ENCODE peak calls at places on chromosomes 1 and 21, in five cellular contexts. Y, P, H, Q and O are unnamed samples.
A peak's percentile ranks its signal among the peaks of the same experiment; 100 is the strongest.

GRCh38 chr21:36423772-36424433 is 38.7 kb downstream of the CHAF1B start:
- DNase-seq in Y (no peak), P (no peak), H (no peak), Q (no peak), O (no peak)

GRCh38 chr1:165324050-165324449 is 32.5 kb downstream of the LMX1A start:
- DNase-seq in Y (no peak), P (no peak), H (no peak), Q (no peak), O (no peak)

GRCh38 chr1:220001095-220001501 is 45.2 kb downstream of the EPRS1 start:
- DNase-seq in Y (no peak), P (no peak), H (no peak), Q (no peak), O (no peak)

GRCh38 chr1:209927466-209927865 is 10.6 kb upstream of the SYT14 start:
- DNase-seq in Y (no peak), P (no peak), H (no peak), Q (peak; percentile 0), O (no peak)

GRCh38 chr21:33207471-33208149 is 22.1 kb upstream of the IFNAR2 start:
- DNase-seq in Y (no peak), P (no peak), H (no peak), Q (no peak), O (no peak)

GRCh38 chr21:36097427-36098230 is 27.8 kb downstream of the CBR1 start:
- DNase-seq in Y (no peak), P (no peak), H (no peak), Q (peak; percentile 64), O (peak; percentile 48)

GRCh38 chr1:154179951-154180687 is 11.8 kb downstream of the TPM3 start:
- DNase-seq in Y (no peak), P (no peak), H (no peak), Q (no peak), O (no peak)

GRCh38 chr1:85611390-85611789 is 30.8 kb downstream of the CCN1 start:
- DNase-seq in Y (no peak), P (peak; percentile 95), H (peak; percentile 82), Q (peak; percentile 43), O (peak; percentile 58)

GRCh38 chr1:52917156-52917555 is 4.4 kb downstream of the ECHDC2 start:
- DNase-seq in Y (no peak), P (no peak), H (no peak), Q (no peak), O (no peak)

GRCh38 chr1:152926091-152926490 is 17.7 kb downstream of the IVL start:
- DNase-seq in Y (no peak), P (peak; percentile 40), H (peak; percentile 37), Q (peak; percentile 78), O (peak; percentile 70)

GRCh38 chr1:175984813-175985212 is 222.3 kb downstream of the COP1 start:
- DNase-seq in Y (no peak), P (no peak), H (no peak), Q (no peak), O (no peak)

GRCh38 chr1:7633521-7634245 is 137.4 kb upstream of the VAMP3 start:
- DNase-seq in Y (no peak), P (no peak), H (no peak), Q (no peak), O (no peak)

GRCh38 chr1:21628798-21629393 is 40.3 kb downstream of the RAP1GAP start:
- DNase-seq in Y (no peak), P (no peak), H (no peak), Q (no peak), O (no peak)

GRCh38 chr1:31761883-31762282 is 2.3 kb downstream of the ADGRB2 start:
- DNase-seq in Y (no peak), P (peak; percentile 66), H (peak; percentile 17), Q (peak; percentile 50), O (no peak)

GRCh38 chr1:114551400-114551799 is 30.0 kb downstream of the BCAS2 start:
- DNase-seq in Y (no peak), P (no peak), H (no peak), Q (no peak), O (no peak)

GRCh38 chr21:27802816-27803475 is 836.1 kb upstream of the ADAMTS5 start:
- DNase-seq in Y (peak; percentile 38), P (peak; percentile 60), H (no peak), Q (peak; percentile 70), O (no peak)

GRCh38 chr1:207891148-207891547 is 19.8 kb downstream of the CD34 start:
- DNase-seq in Y (no peak), P (no peak), H (no peak), Q (no peak), O (no peak)

GRCh38 chr1:234887026-234887910 is 241.4 kb downstream of the TOMM20 start:
- DNase-seq in Y (peak; percentile 71), P (peak; percentile 82), H (no peak), Q (no peak), O (peak; percentile 30)

GRCh38 chr1:51616903-51617708 is at the start of gene OSBPL9:
- DNase-seq in Y (peak; percentile 87), P (peak; percentile 90), H (no peak), Q (peak; percentile 85), O (peak; percentile 75)

GRCh38 chr1:38090796-38091195 is 44.2 kb upstream of the POU3F1 start:
- DNase-seq in Y (no peak), P (no peak), H (no peak), Q (no peak), O (no peak)

GRCh38 chr1:38089712-38090360 is 43.2 kb upstream of the POU3F1 start:
- DNase-seq in Y (no peak), P (no peak), H (no peak), Q (no peak), O (no peak)

GRCh38 chr1:38087676-38088075 is 41.1 kb upstream of the POU3F1 start:
- DNase-seq in Y (no peak), P (no peak), H (no peak), Q (no peak), O (no peak)

GRCh38 chr1:38085666-38086305 is 39.2 kb upstream of the POU3F1 start:
- DNase-seq in Y (no peak), P (no peak), H (no peak), Q (no peak), O (no peak)

GRCh38 chr1:38088366-38088765 is 41.8 kb upstream of the POU3F1 start:
- DNase-seq in Y (no peak), P (no peak), H (no peak), Q (no peak), O (no peak)
- TF ChIP-seq CTCF in Y (no peak), P (no peak), H (no peak), Q (no peak), O (no peak)

GRCh38 chr1:248402748-248403147 is at the start of gene OR2T1:
- DNase-seq in Y (no peak), P (no peak), H (no peak), Q (no peak), O (no peak)

GRCh38 chr1:248406721-248407692 is 4.2 kb downstream of the OR2T1 start:
- DNase-seq in Y (no peak), P (no peak), H (no peak), Q (no peak), O (no peak)

DNA sequence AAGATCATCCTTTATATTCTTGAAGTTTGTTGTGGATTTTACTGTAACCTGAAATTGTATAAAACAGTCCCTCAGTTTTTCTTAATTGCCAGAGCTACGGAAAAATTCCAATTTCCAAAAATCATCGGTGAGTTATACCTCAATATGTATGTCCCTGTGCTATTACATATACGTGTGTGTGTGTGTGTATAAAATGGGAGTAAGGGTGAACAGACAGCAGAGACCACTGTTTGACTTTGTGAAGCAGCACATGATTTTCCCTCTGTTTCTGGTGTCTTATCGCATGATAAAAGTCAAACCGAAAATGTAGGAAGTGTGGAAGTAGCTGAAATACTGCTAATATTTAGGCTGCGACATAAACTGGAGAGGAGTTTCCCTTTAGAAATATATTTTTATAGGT is 1.2 kb downstream of the OR2T1 start:
- DNase-seq in Y (no peak), P (no peak), H (no peak), Q (no peak), O (peak; percentile 19)
- TF ChIP-seq CTCF in Y (no peak), P (no peak), H (no peak), Q (peak; percentile 52), O (no peak)

DNA sequence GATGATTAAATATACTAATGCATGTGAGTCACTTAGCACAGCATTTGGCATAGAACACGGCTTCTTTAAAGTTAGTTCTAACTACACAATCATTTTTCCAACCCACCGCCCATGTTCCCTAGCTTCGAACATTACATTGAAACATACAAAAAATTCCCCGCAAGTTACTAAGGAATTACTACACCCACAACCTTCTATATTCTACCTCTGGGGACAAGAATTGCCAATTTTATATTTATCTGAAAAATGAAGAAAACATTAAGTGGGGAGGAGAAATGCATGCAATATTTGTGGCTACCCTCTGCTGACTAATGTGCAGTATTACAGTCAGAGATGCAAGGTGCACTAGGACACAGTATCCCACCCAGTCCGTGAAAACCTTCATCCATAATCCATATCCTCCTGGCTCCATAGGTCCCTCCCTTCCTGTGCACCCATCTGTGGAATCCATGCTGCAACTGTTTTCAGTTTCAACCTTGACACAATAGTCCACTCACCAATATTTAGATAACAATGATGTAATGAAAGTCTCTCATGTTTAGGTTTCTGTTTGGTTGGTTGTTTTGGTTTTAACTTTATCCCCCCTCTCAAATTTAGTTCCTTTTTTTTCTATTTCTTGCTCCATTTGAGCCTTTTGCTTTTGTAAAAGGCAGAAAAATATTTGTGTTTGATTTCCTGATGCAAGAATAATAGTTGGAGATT is 31.6 kb downstream of the RGS5 start:
- DNase-seq in Y (no peak), P (peak; percentile 75), H (no peak), Q (peak; percentile 64), O (no peak)
- TF ChIP-seq CTCF in Y (peak; percentile 53), P (peak; percentile 79), H (peak; percentile 46), Q (peak; percentile 84), O (peak; percentile 25)

GRCh38 chr1:83834621-83835264 is 164.2 kb downstream of the TTLL7 start:
- DNase-seq in Y (no peak), P (no peak), H (no peak), Q (no peak), O (no peak)
- TF ChIP-seq CTCF in Y (peak; percentile 31), P (no peak), H (no peak), Q (peak; percentile 19), O (no peak)

DNA sequence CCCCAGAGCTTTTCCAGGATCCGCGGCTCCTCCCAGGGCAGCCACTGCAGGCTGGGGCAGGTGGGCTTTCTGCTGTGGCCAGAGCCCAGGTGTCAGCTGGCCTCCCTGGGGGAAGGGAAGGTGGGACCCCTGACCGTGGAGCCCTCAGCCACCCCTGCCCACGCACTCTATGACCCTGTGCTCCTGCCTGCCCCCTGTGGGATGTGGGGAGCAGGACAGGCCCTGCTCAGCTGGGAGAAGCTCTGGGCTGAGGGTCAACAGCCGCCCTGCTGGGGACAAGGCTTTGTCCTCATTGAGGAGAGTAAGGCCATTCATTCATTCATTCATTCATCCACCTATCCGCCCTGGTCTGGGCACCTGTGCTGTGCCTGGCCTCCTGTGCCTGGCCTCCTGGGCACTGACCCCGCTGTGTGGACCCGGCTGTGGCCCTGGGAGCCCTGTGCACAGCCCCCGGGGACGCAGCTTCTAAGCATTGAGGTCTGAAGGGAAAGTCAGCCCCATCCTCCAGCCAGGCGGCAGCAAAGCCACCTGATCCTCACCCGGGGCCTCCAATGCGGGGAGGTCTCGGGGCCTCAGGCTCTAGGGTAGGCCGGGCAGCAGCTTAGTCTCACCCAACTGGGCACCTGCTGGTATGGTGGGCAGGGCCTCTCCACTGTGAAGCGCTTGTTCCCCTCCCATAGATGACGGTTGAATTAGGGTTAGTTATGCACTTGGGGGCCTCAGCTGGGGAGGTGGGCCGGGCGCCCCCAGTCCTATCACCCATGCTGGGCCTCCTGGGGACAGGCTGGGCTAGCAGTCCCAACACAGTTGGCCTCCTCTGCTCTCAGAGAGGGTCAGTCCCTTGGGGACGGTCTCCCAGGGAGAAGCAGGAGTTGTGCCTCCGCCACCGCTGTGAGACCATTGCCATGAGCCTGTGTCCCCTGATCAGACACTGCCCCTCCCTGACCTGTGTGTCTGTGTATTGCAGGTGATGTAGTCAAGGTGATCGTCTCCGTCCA is 6.0 kb downstream of the TNFRSF14 start:
- DNase-seq in Y (no peak), P (no peak), H (no peak), Q (no peak), O (no peak)
- TF ChIP-seq CTCF in Y (peak; percentile 36), P (peak; percentile 28), H (no peak), Q (peak; percentile 71), O (peak; percentile 64)

GRCh38 chr1:195765099-195765498 is 843.1 kb downstream of the KCNT2 start:
- DNase-seq in Y (no peak), P (no peak), H (no peak), Q (no peak), O (no peak)
- TF ChIP-seq CTCF in Y (no peak), P (no peak), H (no peak), Q (no peak), O (no peak)